ENCODE peak calls at places on chromosomes 7 and 10, in six cellular contexts. P, C, H, A, Z and V are unnamed samples.
A peak's percentile ranks its signal among the peaks of the same experiment; 100 is the strongest.

GRCh38 chr10:121667948-121668335 is 69.7 kb upstream of the FGFR2 start:
- DNase-seq in A (no peak), Z (no peak), C (no peak), P (no peak), H (no peak), V (peak; percentile 38)

GRCh38 chr10:74213571-74214162 is 62.6 kb downstream of the ADK start:
- DNase-seq in Z (no peak), C (no peak), H (peak; percentile 15), A (no peak), P (peak; percentile 52), V (no peak)

GRCh38 chr10:122500194-122500593 is 38.8 kb downstream of the HTRA1 start:
- DNase-seq in H (no peak), P (no peak), A (no peak), C (no peak), Z (no peak), V (no peak)

GRCh38 chr10:89537361-89537760 is 2.0 kb upstream of the SLC16A12 start:
- DNase-seq in A (no peak), P (no peak), C (no peak), Z (no peak), H (no peak), V (no peak)

GRCh38 chr10:95249467-95249866 is 41.3 kb downstream of the PDLIM1 start:
- DNase-seq in Z (no peak), H (no peak), A (no peak), C (no peak), P (no peak), V (no peak)

GRCh38 chr7:136868496-136869005 is at the start of gene CHRM2:
- DNase-seq in A (no peak), Z (no peak), P (no peak), H (no peak), C (no peak), V (peak; percentile 69)

GRCh38 chr10:26517141-26517890 is 79.2 kb downstream of the APBB1IP start:
- DNase-seq in A (no peak), C (no peak), H (no peak), P (no peak), Z (no peak), V (no peak)

GRCh38 chr7:129778770-129779601 is 167.5 kb downstream of the NRF1 start:
- DNase-seq in C (peak; percentile 65), Z (peak; percentile 20), A (peak; percentile 62), H (no peak), P (peak; percentile 38), V (no peak)

GRCh38 chr10:6667679-6668270 is 87.7 kb upstream of the PRKCQ start:
- DNase-seq in Z (peak; percentile 28), P (peak; percentile 69), H (no peak), A (no peak), C (no peak), V (peak; percentile 25)

GRCh38 chr7:44638611-44639557 is 32.5 kb downstream of the OGDH start:
- DNase-seq in Z (peak; percentile 85), H (peak; percentile 43), P (peak; percentile 89), A (peak; percentile 87), C (peak; percentile 85), V (no peak)

GRCh38 chr7:76000566-76000965 is 6.2 kb upstream of the TMEM120A start:
- DNase-seq in H (no peak), P (no peak), Z (no peak), C (no peak), A (no peak), V (no peak)

GRCh38 chr10:16049050-16049449 is 188.7 kb upstream of the MINDY3 start:
- DNase-seq in Z (no peak), P (no peak), A (no peak), H (no peak), C (no peak), V (no peak)

GRCh38 chr7:67566101-67566500 is 569.5 kb downstream of the TYW1 start:
- DNase-seq in H (no peak), A (no peak), Z (no peak), C (no peak), P (no peak), V (no peak)

GRCh38 chr10:129832582-129833249 is 131.4 kb downstream of the EBF3 start:
- DNase-seq in Z (no peak), A (no peak), P (no peak), H (no peak), C (peak; percentile 48), V (no peak)

GRCh38 chr10:29430101-29430500 is 141.2 kb downstream of the LYZL1 start:
- DNase-seq in H (no peak), C (no peak), A (no peak), Z (no peak), P (no peak), V (no peak)

GRCh38 chr7:142438235-142438922 is 180.5 kb upstream of the PRSS58 start:
- DNase-seq in A (no peak), P (peak; percentile 33), C (no peak), H (no peak), Z (no peak), V (peak; percentile 62)

GRCh38 chr10:86401588-86402282 is 35.1 kb upstream of the GRID1 start:
- DNase-seq in C (no peak), P (peak; percentile 35), A (peak; percentile 72), Z (no peak), H (no peak), V (no peak)

GRCh38 chr7:129213828-129214227 is 11.0 kb upstream of the AHCYL2 start:
- DNase-seq in H (no peak), A (no peak), Z (no peak), P (no peak), C (no peak), V (peak; percentile 72)

GRCh38 chr7:47035522-47035921 is 546.4 kb downstream of the TNS3 start:
- DNase-seq in C (no peak), A (no peak), H (no peak), P (no peak), Z (no peak), V (no peak)

GRCh38 chr7:45990276-45990675 is 69.2 kb upstream of the IGFBP3 start:
- DNase-seq in A (no peak), C (no peak), Z (no peak), H (no peak), P (no peak), V (no peak)

GRCh38 chr7:139914306-139914747 is 85.3 kb downstream of the TBXAS1 start:
- DNase-seq in P (no peak), H (no peak), A (no peak), C (no peak), Z (no peak), V (no peak)

GRCh38 chr7:115274-115911 is 77.0 kb upstream of the FAM20C start:
- DNase-seq in C (no peak), Z (no peak), H (no peak), A (no peak), P (no peak), V (no peak)